ENCODE peak calls at places on chromosome 11, in eight cellular contexts. One of them, this sample, is unnamed.

GRCh38 chr11:65454696-65455456 is 32.3 kb downstream of the NEAT1 start:
- DNase-seq in GM23248: peak; percentile 89
- DNase-seq in neural progenitor cell: peak; percentile 92
- DNase-seq in SK-N-SH: peak; percentile 92
- DNase-seq in PC-3: peak; percentile 93
- DNase-seq in MM.1S: peak; percentile 86
- DNase-seq in HCT116: peak; percentile 85
- DNase-seq in GM23338: peak; percentile 95
- DNase-seq in this sample: peak; percentile 93

GRCh38 chr11:117396970-117397369 is 69.3 kb downstream of the CEP164 start:
- DNase-seq in MM.1S: no peak
- DNase-seq in neural progenitor cell: no peak
- DNase-seq in GM23248: no peak
- DNase-seq in SK-N-SH: no peak
- DNase-seq in HCT116: no peak
- DNase-seq in GM23338: no peak
- DNase-seq in PC-3: no peak
- DNase-seq in this sample: no peak

GRCh38 chr11:134261626-134262488 is 8.5 kb downstream of the ACAD8 start:
- DNase-seq in neural progenitor cell: peak; percentile 67
- DNase-seq in GM23248: peak; percentile 49
- DNase-seq in HCT116: peak; percentile 6
- DNase-seq in MM.1S: peak; percentile 26
- DNase-seq in GM23338: peak; percentile 84
- DNase-seq in PC-3: peak; percentile 65
- DNase-seq in SK-N-SH: peak; percentile 66
- DNase-seq in this sample: peak; percentile 42

GRCh38 chr11:47324520-47324919 is 28.0 kb downstream of the MYBPC3 start:
- DNase-seq in MM.1S: no peak
- DNase-seq in neural progenitor cell: no peak
- DNase-seq in SK-N-SH: no peak
- DNase-seq in GM23248: no peak
- DNase-seq in HCT116: no peak
- DNase-seq in GM23338: no peak
- DNase-seq in PC-3: no peak
- DNase-seq in this sample: no peak

GRCh38 chr11:104127828-104128227 is 36.1 kb downstream of the PDGFD start:
- DNase-seq in GM23338: no peak
- DNase-seq in neural progenitor cell: no peak
- DNase-seq in GM23248: peak; percentile 63
- DNase-seq in PC-3: peak; percentile 39
- DNase-seq in HCT116: no peak
- DNase-seq in MM.1S: no peak
- DNase-seq in SK-N-SH: no peak
- DNase-seq in this sample: no peak

GRCh38 chr11:128222245-128222959 is 365.0 kb downstream of the ETS1 start:
- DNase-seq in PC-3: no peak
- DNase-seq in neural progenitor cell: no peak
- DNase-seq in GM23338: peak; percentile 10
- DNase-seq in HCT116: no peak
- DNase-seq in MM.1S: no peak
- DNase-seq in GM23248: no peak
- DNase-seq in SK-N-SH: no peak
- DNase-seq in this sample: no peak

GRCh38 chr11:93085097-93085496 is 112.7 kb downstream of the SLC36A4 start:
- DNase-seq in GM23338: no peak
- DNase-seq in neural progenitor cell: no peak
- DNase-seq in PC-3: peak; percentile 65
- DNase-seq in HCT116: no peak
- DNase-seq in SK-N-SH: no peak
- DNase-seq in MM.1S: no peak
- DNase-seq in GM23248: peak; percentile 79
- DNase-seq in this sample: no peak

GRCh38 chr11:113281052-113281725 is 33.2 kb upstream of the TTC12 start:
- DNase-seq in neural progenitor cell: no peak
- DNase-seq in MM.1S: no peak
- DNase-seq in SK-N-SH: no peak
- DNase-seq in HCT116: no peak
- DNase-seq in GM23338: no peak
- DNase-seq in GM23248: no peak
- DNase-seq in PC-3: no peak
- DNase-seq in this sample: no peak

GRCh38 chr11:116931206-116931953 is 94.0 kb upstream of the APOA1 start:
- DNase-seq in GM23248: peak; percentile 46
- DNase-seq in HCT116: no peak
- DNase-seq in SK-N-SH: no peak
- DNase-seq in GM23338: peak; percentile 39
- DNase-seq in PC-3: peak; percentile 94
- DNase-seq in MM.1S: no peak
- DNase-seq in neural progenitor cell: no peak
- DNase-seq in this sample: no peak

GRCh38 chr11:100557830-100558611 is 129.1 kb upstream of the ARHGAP42 start:
- DNase-seq in neural progenitor cell: no peak
- DNase-seq in SK-N-SH: no peak
- DNase-seq in GM23338: no peak
- DNase-seq in PC-3: peak; percentile 84
- DNase-seq in GM23248: peak; percentile 68
- DNase-seq in HCT116: no peak
- DNase-seq in MM.1S: no peak
- DNase-seq in this sample: no peak

GRCh38 chr11:127609025-127609788 is 608.6 kb upstream of the KIRREL3 start:
- DNase-seq in GM23248: no peak
- DNase-seq in HCT116: no peak
- DNase-seq in neural progenitor cell: peak; percentile 43
- DNase-seq in PC-3: no peak
- DNase-seq in GM23338: peak; percentile 59
- DNase-seq in MM.1S: no peak
- DNase-seq in SK-N-SH: no peak
- DNase-seq in this sample: peak; percentile 26

GRCh38 chr11:134560566-134561347 is 148.7 kb upstream of the B3GAT1 start:
- DNase-seq in GM23338: peak; percentile 34
- DNase-seq in neural progenitor cell: peak; percentile 52
- DNase-seq in HCT116: no peak
- DNase-seq in GM23248: no peak
- DNase-seq in MM.1S: no peak
- DNase-seq in SK-N-SH: peak; percentile 42
- DNase-seq in PC-3: no peak
- DNase-seq in this sample: no peak

DNA sequence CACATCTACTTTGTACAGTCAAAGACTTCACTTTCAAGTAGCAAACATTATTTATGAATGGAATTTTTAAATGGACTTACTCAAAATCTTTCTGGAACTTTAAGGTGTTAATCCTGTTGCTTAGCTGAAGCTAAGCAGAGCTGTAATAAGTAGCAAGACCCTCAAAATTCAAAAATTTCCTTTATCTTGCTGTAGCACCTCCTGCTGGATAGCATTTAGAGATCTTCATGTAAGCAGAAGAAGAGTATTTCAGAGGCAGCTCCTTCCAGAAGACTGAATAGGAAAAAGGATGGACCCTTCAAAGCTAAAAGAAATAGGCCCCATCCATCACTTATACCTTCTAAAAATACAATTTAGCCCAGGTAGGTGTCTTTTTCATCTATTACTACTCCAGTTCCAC is 3.4 kb downstream of the PHF21A start:
- DNase-seq in GM23248: peak; percentile 36
- DNase-seq in PC-3: no peak
- DNase-seq in MM.1S: no peak
- DNase-seq in SK-N-SH: no peak
- DNase-seq in HCT116: no peak
- DNase-seq in GM23338: peak; percentile 66
- DNase-seq in neural progenitor cell: no peak
- DNase-seq in this sample: no peak
- H3K27ac ChIP-seq in GM23248: no peak overlapping the region
- H3K27ac ChIP-seq in PC-3: no peak overlapping the region
- H3K27ac ChIP-seq in MM.1S: peak overlapping the region; percentile 72
- H3K27ac ChIP-seq in SK-N-SH: no peak overlapping the region
- H3K27ac ChIP-seq in HCT116: no peak overlapping the region
- H3K27ac ChIP-seq in GM23338: no peak overlapping the region
- H3K27ac ChIP-seq in neural progenitor cell: no peak overlapping the region
- H3K27ac ChIP-seq in this sample: peak overlapping the region; percentile 96

GRCh38 chr11:77821349-77821851 is 456 bp downstream of the AAMDC start:
- DNase-seq in GM23338: peak; percentile 67
- DNase-seq in HCT116: no peak
- DNase-seq in PC-3: peak; percentile 31
- DNase-seq in SK-N-SH: peak; percentile 51
- DNase-seq in GM23248: peak; percentile 65
- DNase-seq in neural progenitor cell: no peak
- DNase-seq in MM.1S: peak; percentile 13
- DNase-seq in this sample: peak; percentile 36

GRCh38 chr11:77820565-77821348 is at the start of the genes AAMDC and RSF1:
- DNase-seq in GM23248: peak; percentile 100
- DNase-seq in MM.1S: peak; percentile 96
- DNase-seq in HCT116: peak; percentile 96
- DNase-seq in SK-N-SH: peak; percentile 93
- DNase-seq in PC-3: peak; percentile 98
- DNase-seq in neural progenitor cell: peak; percentile 99
- DNase-seq in GM23338: peak; percentile 98
- DNase-seq in this sample: peak; percentile 100

GRCh38 chr11:77819411-77819920 is 1.1 kb downstream of the RSF1 start:
- DNase-seq in HCT116: peak; percentile 76
- DNase-seq in SK-N-SH: peak; percentile 78
- DNase-seq in GM23338: peak; percentile 88
- DNase-seq in MM.1S: peak; percentile 84
- DNase-seq in neural progenitor cell: peak; percentile 91
- DNase-seq in PC-3: peak; percentile 86
- DNase-seq in GM23248: peak; percentile 94
- DNase-seq in this sample: peak; percentile 93

GRCh38 chr11:77819921-77820564 is 479 bp downstream of the RSF1 start:
- DNase-seq in PC-3: peak; percentile 35
- DNase-seq in GM23248: peak; percentile 65
- DNase-seq in HCT116: no peak
- DNase-seq in SK-N-SH: peak; percentile 68
- DNase-seq in neural progenitor cell: peak; percentile 80
- DNase-seq in MM.1S: peak; percentile 10
- DNase-seq in GM23338: peak; percentile 83
- DNase-seq in this sample: peak; percentile 82

DNA sequence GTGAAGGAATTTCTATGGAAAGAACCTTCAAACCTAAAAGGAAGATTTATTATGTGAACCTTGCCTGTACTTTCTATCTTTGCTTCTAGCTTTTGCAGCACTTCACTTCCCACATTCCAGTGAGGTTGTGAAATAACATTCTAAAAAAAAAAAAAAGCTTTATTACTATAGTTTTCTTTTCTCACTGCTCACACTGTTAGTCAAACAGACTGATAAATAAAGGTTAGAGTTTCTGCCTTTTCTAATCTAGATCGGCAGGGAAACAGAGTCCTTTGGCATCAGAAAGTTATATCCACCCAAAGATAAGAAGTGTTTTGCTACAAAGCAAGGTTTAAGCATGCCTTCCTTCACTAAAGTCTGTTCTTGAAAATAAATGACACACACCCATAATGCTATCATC is 2.8 kb downstream of the AAMDC start:
- DNase-seq in GM23338: no peak
- DNase-seq in HCT116: no peak
- DNase-seq in SK-N-SH: no peak
- DNase-seq in GM23248: peak; percentile 53
- DNase-seq in PC-3: no peak
- DNase-seq in neural progenitor cell: no peak
- DNase-seq in MM.1S: no peak
- DNase-seq in this sample: peak; percentile 28
- TF ChIP-seq EZH2phosphoT487 in GM23338: no peak
- TF ChIP-seq EZH2phosphoT487 in HCT116: no peak
- TF ChIP-seq EZH2phosphoT487 in SK-N-SH: no peak
- TF ChIP-seq EZH2phosphoT487 in GM23248: no peak
- TF ChIP-seq EZH2phosphoT487 in PC-3: no peak
- TF ChIP-seq EZH2phosphoT487 in neural progenitor cell: no peak
- TF ChIP-seq EZH2phosphoT487 in MM.1S: no peak
- TF ChIP-seq EZH2phosphoT487 in this sample: no peak

GRCh38 chr11:61172353-61172752 is 11.1 kb upstream of the VPS37C start:
- DNase-seq in neural progenitor cell: no peak
- DNase-seq in MM.1S: no peak
- DNase-seq in PC-3: no peak
- DNase-seq in HCT116: no peak
- DNase-seq in SK-N-SH: no peak
- DNase-seq in GM23248: no peak
- DNase-seq in GM23338: no peak
- DNase-seq in this sample: no peak
- H3K27me3 ChIP-seq in neural progenitor cell: no peaks in the 10 kb centered on the region
- H3K27me3 ChIP-seq in MM.1S: no peaks in the 10 kb centered on the region
- H3K27me3 ChIP-seq in PC-3: peaks cover 22% of the 10 kb centered on the region
- H3K27me3 ChIP-seq in HCT116: no peaks in the 10 kb centered on the region
- H3K27me3 ChIP-seq in SK-N-SH: peaks cover 26% of the 10 kb centered on the region
- H3K27me3 ChIP-seq in GM23248: peaks cover 15% of the 10 kb centered on the region
- H3K27me3 ChIP-seq in GM23338: no peaks in the 10 kb centered on the region
- H3K27me3 ChIP-seq in this sample: no peaks in the 10 kb centered on the region

GRCh38 chr11:57460756-57461749 is 725 bp downstream of the RTN4RL2 start:
- DNase-seq in neural progenitor cell: peak; percentile 61
- DNase-seq in MM.1S: no peak
- DNase-seq in GM23248: no peak
- DNase-seq in GM23338: peak; percentile 85
- DNase-seq in SK-N-SH: no peak
- DNase-seq in HCT116: no peak
- DNase-seq in PC-3: peak; percentile 11
- DNase-seq in this sample: no peak

GRCh38 chr11:57459112-57460016 is 964 bp upstream of the RTN4RL2 start:
- DNase-seq in PC-3: peak; percentile 36
- DNase-seq in HCT116: no peak
- DNase-seq in GM23248: peak; percentile 61
- DNase-seq in GM23338: peak; percentile 58
- DNase-seq in MM.1S: no peak
- DNase-seq in SK-N-SH: peak; percentile 45
- DNase-seq in neural progenitor cell: peak; percentile 45
- DNase-seq in this sample: peak; percentile 48

GRCh38 chr11:57458410-57459111 is 1.8 kb upstream of the RTN4RL2 start:
- DNase-seq in GM23248: peak; percentile 58
- DNase-seq in HCT116: no peak
- DNase-seq in GM23338: peak; percentile 79
- DNase-seq in neural progenitor cell: peak; percentile 70
- DNase-seq in MM.1S: no peak
- DNase-seq in PC-3: peak; percentile 60
- DNase-seq in SK-N-SH: peak; percentile 84
- DNase-seq in this sample: peak; percentile 67

GRCh38 chr11:57461841-57462489 is 1.6 kb downstream of the RTN4RL2 start:
- DNase-seq in GM23248: no peak
- DNase-seq in GM23338: no peak
- DNase-seq in MM.1S: no peak
- DNase-seq in SK-N-SH: no peak
- DNase-seq in PC-3: no peak
- DNase-seq in neural progenitor cell: no peak
- DNase-seq in HCT116: no peak
- DNase-seq in this sample: no peak

DNA sequence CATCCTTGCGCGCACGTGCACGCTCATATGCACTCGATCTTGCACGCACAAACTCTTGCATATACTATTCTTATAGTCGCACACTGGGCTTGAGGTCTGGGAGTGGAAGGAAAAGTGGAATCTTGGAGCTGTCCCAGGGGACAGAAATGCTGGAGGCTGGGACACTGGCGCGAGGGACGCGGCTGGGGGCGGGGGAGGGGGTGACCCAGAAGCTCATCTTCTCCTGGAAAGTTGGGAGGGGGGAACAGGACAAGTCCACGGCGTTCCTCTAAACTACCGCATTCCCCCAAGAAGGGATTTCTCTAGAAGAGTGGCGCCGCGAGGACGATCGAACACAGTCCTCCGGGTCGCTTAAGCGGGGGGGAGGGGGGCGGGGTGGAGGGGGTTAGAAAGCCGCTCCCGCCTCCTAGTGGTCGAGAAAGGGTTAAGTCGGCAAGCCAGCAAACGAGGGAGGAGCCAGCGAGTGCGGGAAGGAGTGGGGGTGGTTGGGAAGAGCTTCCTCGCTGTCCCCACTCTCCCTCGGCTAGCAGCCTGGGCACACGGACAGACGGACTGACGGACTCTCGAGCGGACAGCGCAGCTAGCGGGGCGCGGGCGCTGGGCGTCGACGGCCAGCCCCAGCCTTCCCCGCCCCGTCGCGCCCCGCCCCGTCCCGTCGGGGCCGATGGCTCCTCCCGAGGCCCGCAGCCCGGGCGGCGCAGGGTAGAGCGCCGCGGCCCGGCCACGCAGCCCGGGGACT is at the start of gene RTN4RL2:
- DNase-seq in MM.1S: no peak
- DNase-seq in neural progenitor cell: peak; percentile 91
- DNase-seq in SK-N-SH: peak; percentile 91
- DNase-seq in HCT116: peak; percentile 52
- DNase-seq in GM23338: peak; percentile 94
- DNase-seq in PC-3: peak; percentile 72
- DNase-seq in GM23248: peak; percentile 67
- DNase-seq in this sample: peak; percentile 75
- H3K27ac ChIP-seq in MM.1S: no peak within 1 kb of the TSS
- H3K27ac ChIP-seq in neural progenitor cell: no peak within 1 kb of the TSS
- H3K27ac ChIP-seq in SK-N-SH: no peak within 1 kb of the TSS
- H3K27ac ChIP-seq in HCT116: peak within 1 kb of the TSS; percentile 54
- H3K27ac ChIP-seq in GM23338: no peak within 1 kb of the TSS
- H3K27ac ChIP-seq in PC-3: no peak within 1 kb of the TSS
- H3K27ac ChIP-seq in GM23248: no peak within 1 kb of the TSS
- H3K27ac ChIP-seq in this sample: no peak within 1 kb of the TSS